ENCODE peak calls at places on chromosomes 5 and 9, in four cellular contexts. O is CD8-positive, alpha-beta T cell; E is hepatocyte; Z is SK-N-SH. R is an unnamed sample.

GRCh38 chr9:5870691-5871090 is 20.0 kb upstream of the MLANA start:
- DNase-seq in O (no peak), E (no peak), Z (no peak), R (no peak)

GRCh38 chr5:157164521-157164920 is 1.5 kb downstream of the GARIN3 start:
- DNase-seq in O (no peak), E (no peak), Z (no peak), R (no peak)

GRCh38 chr9:38662763-38663593 is 42.6 kb upstream of the ANKRD18A start:
- DNase-seq in O (no peak), E (peak; percentile 30), Z (peak; percentile 36), R (no peak)

GRCh38 chr5:98796197-98796972 is 22.9 kb downstream of the RGMB start:
- DNase-seq in O (peak; percentile 35), E (peak; percentile 68), Z (peak; percentile 68), R (peak; percentile 64)

GRCh38 chr5:173767580-173768266 is 120.4 kb upstream of the CPEB4 start:
- DNase-seq in O (no peak), E (no peak), Z (no peak), R (no peak)

GRCh38 chr9:135347461-135347860 is 132.1 kb upstream of the PPP1R26 start:
- DNase-seq in O (no peak), E (no peak), Z (no peak), R (no peak)

GRCh38 chr9:68970150-68970549 is 43.8 kb downstream of the PRKACG start:
- DNase-seq in O (no peak), E (no peak), Z (no peak), R (no peak)

GRCh38 chr9:935348-935965 is 41.0 kb upstream of the DMRT3 start:
- DNase-seq in O (no peak), E (peak; percentile 33), Z (peak; percentile 10), R (peak; percentile 85)

GRCh38 chr5:122078116-122078865 is at the start of gene LOX:
- DNase-seq in O (no peak), E (peak; percentile 87), Z (peak; percentile 54), R (peak; percentile 49)

GRCh38 chr5:1477341-1477740 is 32.1 kb upstream of the SLC6A3 start:
- DNase-seq in O (no peak), E (no peak), Z (no peak), R (no peak)

GRCh38 chr5:5480481-5481111 is 58.1 kb downstream of the ICE1 start:
- DNase-seq in O (no peak), E (no peak), Z (no peak), R (no peak)

GRCh38 chr5:64497390-64497789 is 8.4 kb upstream of the RGS7BP start:
- DNase-seq in O (no peak), E (peak; percentile 46), Z (no peak), R (peak; percentile 75)

GRCh38 chr5:172953776-172954189 is 5.4 kb upstream of the RPL26L1 start:
- DNase-seq in O (no peak), E (no peak), Z (no peak), R (peak; percentile 88)

GRCh38 chr9:135150981-135151380 is 63.5 kb downstream of the OLFM1 start:
- DNase-seq in O (no peak), E (no peak), Z (no peak), R (no peak)

GRCh38 chr9:134366223-134367031 is 40.2 kb downstream of the RXRA start:
- DNase-seq in O (no peak), E (peak; percentile 88), Z (peak; percentile 93), R (peak; percentile 65)

GRCh38 chr5:150672237-150672883 is 11.3 kb downstream of the MYOZ3 start:
- DNase-seq in O (no peak), E (peak; percentile 56), Z (peak; percentile 83), R (peak; percentile 91)

GRCh38 chr9:69157751-69158466 is 16.2 kb upstream of the TJP2 start:
- DNase-seq in O (no peak), E (no peak), Z (no peak), R (no peak)

GRCh38 chr5:135461752-135462151 is 9.6 kb upstream of the TIFAB start:
- DNase-seq in O (no peak), E (no peak), Z (no peak), R (no peak)

GRCh38 chr9:137441289-137441934 is at the start of gene ENTPD8:
- DNase-seq in O (no peak), E (peak; percentile 93), Z (peak; percentile 89), R (no peak)

GRCh38 chr9:98974554-98974953 is 30.8 kb downstream of the COL15A1 start:
- DNase-seq in O (no peak), E (no peak), Z (no peak), R (no peak)

DNA sequence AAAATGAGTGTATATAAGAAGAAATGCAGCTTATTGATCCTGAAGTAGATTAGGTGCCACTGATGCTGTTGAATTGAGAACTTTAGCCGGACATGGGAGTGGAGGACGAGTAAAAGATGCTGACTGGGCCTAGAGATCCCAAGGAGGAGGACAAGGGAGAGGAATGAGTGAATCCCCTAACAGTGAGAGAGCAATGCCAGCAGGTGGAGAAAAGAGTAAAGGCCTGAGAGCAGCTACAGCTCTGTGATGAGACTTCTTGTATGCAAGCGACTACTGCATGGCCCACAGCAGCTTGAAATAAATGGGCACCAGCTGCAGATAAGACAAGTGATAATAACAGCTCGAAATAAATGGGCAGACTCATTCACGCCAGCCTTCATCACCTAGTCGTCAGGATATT is 44.5 kb upstream of the JMY start:
- DNase-seq in O (no peak), E (no peak), Z (no peak), R (no peak)
- TF ChIP-seq CTCF in O (no peak), E (no peak), Z (no peak), R (no peak)

GRCh38 chr9:94140418-94140780 is 56.1 kb downstream of the PTPDC1 start:
- DNase-seq in O (no peak), E (no peak), Z (no peak), R (peak; percentile 29)
- H3K4me3 ChIP-seq in O (no peak overlapping the region), E (no peak overlapping the region), Z (peak overlapping the region; percentile 4), R (no peak overlapping the region)

GRCh38 chr5:176629317-176629852 is 949 bp downstream of the SNCB start:
- DNase-seq in O (no peak), E (no peak), Z (peak; percentile 51), R (no peak)

GRCh38 chr5:176628406-176629228 is 1.7 kb downstream of the SNCB start:
- DNase-seq in O (no peak), E (no peak), Z (no peak), R (no peak)

GRCh38 chr5:176626876-176627236 is 3.5 kb downstream of the SNCB start:
- DNase-seq in O (no peak), E (no peak), Z (no peak), R (no peak)

GRCh38 chr5:176625966-176626875 is 4.1 kb downstream of the SNCB start:
- DNase-seq in O (no peak), E (no peak), Z (no peak), R (peak; percentile 65)

DNA sequence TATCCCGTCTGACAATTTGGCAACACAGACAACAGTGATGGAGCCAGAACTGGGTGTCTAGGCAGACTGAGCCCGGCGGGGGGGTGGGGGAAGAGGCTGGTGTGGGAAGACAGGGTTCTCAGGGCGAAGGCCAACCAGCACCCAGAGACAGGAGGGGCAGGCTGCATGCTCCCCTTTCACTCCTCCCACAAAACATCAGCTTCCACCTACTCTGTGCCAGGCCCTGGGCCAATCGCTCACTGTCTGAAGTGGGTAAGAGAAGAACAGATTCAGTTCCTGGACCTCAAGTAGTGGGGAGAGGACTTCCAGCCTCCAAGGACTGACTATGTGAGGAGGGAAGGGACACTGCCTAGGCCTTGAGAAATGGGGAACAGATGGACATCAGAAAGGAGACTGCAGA is 2.8 kb downstream of the SNCB start:
- DNase-seq in O (no peak), E (no peak), Z (no peak), R (no peak)
- H3K27me3 ChIP-seq in O (peaks cover 14% of the 10 kb centered on the region), E (peaks cover 80% of the 10 kb centered on the region), Z (peaks cover 28% of the 10 kb centered on the region), R (peaks cover 10% of the 10 kb centered on the region)

GRCh38 chr5:169581580-169582227 is 1.9 kb upstream of the SPDL1 start:
- DNase-seq in O (peak; percentile 41), E (peak; percentile 83), Z (peak; percentile 39), R (peak; percentile 66)

GRCh38 chr5:169580964-169581363 is 2.6 kb upstream of the SPDL1 start:
- DNase-seq in O (no peak), E (no peak), Z (no peak), R (peak; percentile 85)

GRCh38 chr5:169576181-169576598 is 7.4 kb upstream of the SPDL1 start:
- DNase-seq in O (no peak), E (peak; percentile 38), Z (no peak), R (peak; percentile 88)

GRCh38 chr5:169574147-169574646 is 9.4 kb upstream of the SPDL1 start:
- DNase-seq in O (no peak), E (peak; percentile 12), Z (no peak), R (no peak)

GRCh38 chr5:169577966-169578365 is 5.6 kb upstream of the SPDL1 start:
- DNase-seq in O (no peak), E (peak; percentile 42), Z (peak; percentile 8), R (no peak)
- TF ChIP-seq CTCF in O (no peak), E (peak; percentile 54), Z (peak; percentile 66), R (peak; percentile 16)

GRCh38 chr9:95206143-95206542 is 111.4 kb downstream of the FANCC start:
- DNase-seq in O (no peak), E (no peak), Z (peak; percentile 55), R (peak; percentile 17)
- H3K4me3 ChIP-seq in O (no peak overlapping the region), E (peak overlapping the region; percentile 24), Z (peak overlapping the region; percentile 17), R (no peak overlapping the region)

GRCh38 chr5:175878544-175879438 is 7.4 kb downstream of the CPLX2 start:
- DNase-seq in O (no peak), E (peak; percentile 52), Z (no peak), R (no peak)

GRCh38 chr5:175878021-175878420 is 6.6 kb downstream of the CPLX2 start:
- DNase-seq in O (no peak), E (no peak), Z (no peak), R (no peak)

GRCh38 chr5:175874462-175875139 is 3.2 kb downstream of the CPLX2 start:
- DNase-seq in O (no peak), E (no peak), Z (no peak), R (no peak)

GRCh38 chr5:175873090-175873454 is 1.7 kb downstream of the CPLX2 start:
- DNase-seq in O (no peak), E (peak; percentile 18), Z (peak; percentile 89), R (no peak)

GRCh38 chr5:175876107-175876506 is 4.7 kb downstream of the CPLX2 start:
- DNase-seq in O (no peak), E (no peak), Z (no peak), R (no peak)
- H3K27me3 ChIP-seq in O (peaks cover 20% of the 10 kb centered on the region), E (peaks cover 63% of the 10 kb centered on the region), Z (peaks cover 11% of the 10 kb centered on the region), R (peaks cover 3% of the 10 kb centered on the region)

DNA sequence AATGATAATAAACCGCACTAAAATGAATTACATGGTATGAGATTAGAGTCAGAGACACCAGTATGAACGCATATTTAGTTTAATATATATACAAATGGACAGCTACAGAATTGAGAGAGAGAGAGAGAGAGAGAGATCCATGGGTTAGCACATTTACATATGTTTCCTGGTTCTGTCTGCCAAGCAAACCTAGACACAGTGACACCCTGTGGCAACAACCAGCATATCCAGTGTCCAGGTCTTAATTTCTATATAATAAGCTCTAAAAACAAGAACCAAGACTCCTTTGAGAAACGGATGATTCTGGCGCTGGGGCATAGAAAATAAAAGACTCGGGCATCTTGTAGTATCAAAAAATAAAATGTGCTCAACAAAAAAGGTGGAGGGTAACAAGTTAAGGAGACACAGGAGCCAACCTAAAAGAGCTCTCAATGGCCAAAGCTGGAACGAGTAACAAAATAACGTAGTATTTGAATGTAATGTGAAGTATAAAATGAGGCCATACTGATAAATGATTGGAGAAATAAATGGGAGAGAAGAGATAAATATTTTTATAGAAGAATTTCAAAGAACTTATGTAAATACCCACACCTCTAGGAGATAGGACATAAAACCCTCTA is 84.5 kb downstream of the RFX3 start:
- DNase-seq in O (peak; percentile 51), E (peak; percentile 58), Z (peak; percentile 28), R (peak; percentile 70)
- TF ChIP-seq CTCF in O (peak; percentile 47), E (peak; percentile 57), Z (peak; percentile 73), R (peak; percentile 65)

R was measured in bronchial epithelial cell.